ENCODE peak calls at places on chromosomes 11 and 22, in ten cellular contexts. One of them, this sample, is unnamed.

GRCh38 chr11:132496341-132496740 is 1036.0 kb downstream of the OPCML start:
- DNase-seq in fibroblast of lung: peak; percentile 68
- DNase-seq in CD4-positive, CD25-positive, alpha-beta regulatory T cell: no peak
- DNase-seq in psoas muscle: no peak
- DNase-seq in small intestine: no peak
- DNase-seq in mammary epithelial cell: peak; percentile 35
- DNase-seq in right cardiac atrium: peak; percentile 67
- DNase-seq in ascending aorta: no peak
- DNase-seq in MM.1S: no peak
- DNase-seq in AG04450: no peak
- DNase-seq in this sample: no peak

GRCh38 chr11:75151346-75152047 is 590 bp downstream of the SLCO2B1 start:
- DNase-seq in right cardiac atrium: no peak
- DNase-seq in fibroblast of lung: no peak
- DNase-seq in CD4-positive, CD25-positive, alpha-beta regulatory T cell: no peak
- DNase-seq in small intestine: peak; percentile 96
- DNase-seq in mammary epithelial cell: no peak
- DNase-seq in AG04450: no peak
- DNase-seq in MM.1S: no peak
- DNase-seq in psoas muscle: no peak
- DNase-seq in ascending aorta: no peak
- DNase-seq in this sample: no peak

GRCh38 chr11:101497292-101497691 is 86.5 kb downstream of the TRPC6 start:
- DNase-seq in psoas muscle: no peak
- DNase-seq in AG04450: no peak
- DNase-seq in fibroblast of lung: no peak
- DNase-seq in ascending aorta: no peak
- DNase-seq in mammary epithelial cell: no peak
- DNase-seq in small intestine: peak; percentile 29
- DNase-seq in CD4-positive, CD25-positive, alpha-beta regulatory T cell: no peak
- DNase-seq in right cardiac atrium: no peak
- DNase-seq in MM.1S: no peak
- DNase-seq in this sample: no peak

GRCh38 chr22:42758929-42759629 is 38.4 kb upstream of the A4GALT start:
- DNase-seq in fibroblast of lung: peak; percentile 84
- DNase-seq in CD4-positive, CD25-positive, alpha-beta regulatory T cell: no peak
- DNase-seq in small intestine: no peak
- DNase-seq in MM.1S: no peak
- DNase-seq in AG04450: no peak
- DNase-seq in mammary epithelial cell: no peak
- DNase-seq in ascending aorta: no peak
- DNase-seq in right cardiac atrium: no peak
- DNase-seq in psoas muscle: no peak
- DNase-seq in this sample: no peak

GRCh38 chr22:31969789-31970489 is 25.6 kb downstream of the YWHAH start:
- DNase-seq in CD4-positive, CD25-positive, alpha-beta regulatory T cell: peak; percentile 79
- DNase-seq in mammary epithelial cell: peak; percentile 82
- DNase-seq in fibroblast of lung: peak; percentile 62
- DNase-seq in small intestine: peak; percentile 86
- DNase-seq in ascending aorta: no peak
- DNase-seq in MM.1S: peak; percentile 89
- DNase-seq in right cardiac atrium: peak; percentile 75
- DNase-seq in psoas muscle: peak; percentile 42
- DNase-seq in AG04450: peak; percentile 20
- DNase-seq in this sample: peak; percentile 85

GRCh38 chr11:76591416-76591815 is 79.1 kb downstream of the LRRC32 start:
- DNase-seq in fibroblast of lung: no peak
- DNase-seq in CD4-positive, CD25-positive, alpha-beta regulatory T cell: no peak
- DNase-seq in small intestine: peak; percentile 55
- DNase-seq in psoas muscle: no peak
- DNase-seq in MM.1S: no peak
- DNase-seq in mammary epithelial cell: no peak
- DNase-seq in right cardiac atrium: no peak
- DNase-seq in AG04450: no peak
- DNase-seq in ascending aorta: no peak
- DNase-seq in this sample: no peak

GRCh38 chr11:20840341-20840740 is 171.0 kb downstream of the NELL1 start:
- DNase-seq in ascending aorta: no peak
- DNase-seq in MM.1S: no peak
- DNase-seq in small intestine: peak; percentile 2
- DNase-seq in psoas muscle: no peak
- DNase-seq in CD4-positive, CD25-positive, alpha-beta regulatory T cell: no peak
- DNase-seq in AG04450: no peak
- DNase-seq in mammary epithelial cell: no peak
- DNase-seq in fibroblast of lung: no peak
- DNase-seq in right cardiac atrium: no peak
- DNase-seq in this sample: no peak

GRCh38 chr11:102243399-102243884 is 73.8 kb upstream of the BIRC3 start:
- DNase-seq in psoas muscle: no peak
- DNase-seq in AG04450: no peak
- DNase-seq in fibroblast of lung: no peak
- DNase-seq in right cardiac atrium: no peak
- DNase-seq in CD4-positive, CD25-positive, alpha-beta regulatory T cell: no peak
- DNase-seq in small intestine: no peak
- DNase-seq in MM.1S: no peak
- DNase-seq in mammary epithelial cell: no peak
- DNase-seq in ascending aorta: no peak
- DNase-seq in this sample: no peak

GRCh38 chr22:42291287-42291686 is 20.8 kb upstream of the TCF20 start:
- DNase-seq in ascending aorta: no peak
- DNase-seq in MM.1S: no peak
- DNase-seq in fibroblast of lung: no peak
- DNase-seq in mammary epithelial cell: no peak
- DNase-seq in AG04450: no peak
- DNase-seq in CD4-positive, CD25-positive, alpha-beta regulatory T cell: no peak
- DNase-seq in small intestine: no peak
- DNase-seq in right cardiac atrium: no peak
- DNase-seq in psoas muscle: no peak
- DNase-seq in this sample: no peak

GRCh38 chr22:46454233-46454909 is 83.0 kb downstream of the CELSR1 start:
- DNase-seq in ascending aorta: no peak
- DNase-seq in fibroblast of lung: no peak
- DNase-seq in psoas muscle: no peak
- DNase-seq in CD4-positive, CD25-positive, alpha-beta regulatory T cell: no peak
- DNase-seq in small intestine: no peak
- DNase-seq in MM.1S: no peak
- DNase-seq in right cardiac atrium: no peak
- DNase-seq in mammary epithelial cell: no peak
- DNase-seq in AG04450: no peak
- DNase-seq in this sample: peak; percentile 73

GRCh38 chr22:37763652-37764051 is 44.1 kb upstream of the GCAT start:
- DNase-seq in right cardiac atrium: no peak
- DNase-seq in MM.1S: no peak
- DNase-seq in small intestine: no peak
- DNase-seq in ascending aorta: no peak
- DNase-seq in AG04450: no peak
- DNase-seq in CD4-positive, CD25-positive, alpha-beta regulatory T cell: no peak
- DNase-seq in psoas muscle: no peak
- DNase-seq in mammary epithelial cell: no peak
- DNase-seq in fibroblast of lung: no peak
- DNase-seq in this sample: no peak

GRCh38 chr11:18540207-18541009 is 13.7 kb upstream of the TSG101 start:
- DNase-seq in psoas muscle: no peak
- DNase-seq in AG04450: no peak
- DNase-seq in CD4-positive, CD25-positive, alpha-beta regulatory T cell: peak; percentile 69
- DNase-seq in small intestine: peak; percentile 63
- DNase-seq in ascending aorta: no peak
- DNase-seq in right cardiac atrium: no peak
- DNase-seq in mammary epithelial cell: peak; percentile 16
- DNase-seq in MM.1S: peak; percentile 45
- DNase-seq in fibroblast of lung: peak; percentile 6
- DNase-seq in this sample: no peak

GRCh38 chr11:86248609-86249008 is 4.1 kb downstream of the EED start:
- DNase-seq in fibroblast of lung: no peak
- DNase-seq in ascending aorta: no peak
- DNase-seq in small intestine: no peak
- DNase-seq in CD4-positive, CD25-positive, alpha-beta regulatory T cell: no peak
- DNase-seq in AG04450: no peak
- DNase-seq in right cardiac atrium: no peak
- DNase-seq in psoas muscle: no peak
- DNase-seq in mammary epithelial cell: no peak
- DNase-seq in MM.1S: no peak
- DNase-seq in this sample: no peak

DNA sequence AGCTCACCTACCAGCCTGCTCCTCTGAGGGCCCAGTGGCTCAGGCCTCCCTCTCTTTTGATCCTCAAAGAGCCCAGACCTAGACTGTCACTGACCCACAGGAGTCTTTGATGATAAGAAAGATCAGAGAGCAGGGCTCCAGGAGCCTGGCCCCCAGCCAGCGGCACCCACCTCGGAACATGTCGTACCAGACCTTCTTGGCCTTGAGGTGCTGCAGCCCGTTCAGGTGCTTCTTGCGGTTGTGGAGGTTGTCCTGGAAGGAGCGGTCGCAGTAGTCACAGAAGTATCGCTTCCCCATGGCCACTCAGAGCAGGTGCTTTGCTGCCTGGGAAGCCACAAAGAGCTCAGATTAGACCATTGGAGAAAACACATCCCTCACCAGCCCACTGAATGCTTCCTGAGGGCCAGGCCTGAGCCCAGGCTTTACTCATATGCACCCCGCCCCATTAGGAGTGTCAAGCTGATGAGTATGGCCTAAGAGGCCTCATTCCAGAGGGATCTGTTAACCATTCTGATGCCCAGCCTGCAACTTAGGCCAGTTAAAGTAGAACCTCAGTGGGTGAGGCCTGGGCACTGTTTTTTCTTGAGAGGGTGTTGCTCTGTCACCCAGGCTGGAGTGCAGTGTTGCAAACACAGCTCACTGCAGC is 18.4 kb downstream of the ZMAT5 start:
- DNase-seq in psoas muscle: no peak
- DNase-seq in AG04450: no peak
- DNase-seq in right cardiac atrium: no peak
- DNase-seq in CD4-positive, CD25-positive, alpha-beta regulatory T cell: no peak
- DNase-seq in fibroblast of lung: no peak
- DNase-seq in mammary epithelial cell: no peak
- DNase-seq in MM.1S: peak; percentile 67
- DNase-seq in ascending aorta: no peak
- DNase-seq in small intestine: no peak
- DNase-seq in this sample: no peak
- H3K4me3 ChIP-seq in psoas muscle: no peak overlapping the region
- H3K4me3 ChIP-seq in AG04450: no peak overlapping the region
- H3K4me3 ChIP-seq in right cardiac atrium: no peak overlapping the region
- H3K4me3 ChIP-seq in CD4-positive, CD25-positive, alpha-beta regulatory T cell: no peak overlapping the region
- H3K4me3 ChIP-seq in fibroblast of lung: no peak overlapping the region
- H3K4me3 ChIP-seq in mammary epithelial cell: no peak overlapping the region
- H3K4me3 ChIP-seq in MM.1S: no peak overlapping the region
- H3K4me3 ChIP-seq in ascending aorta: no peak overlapping the region
- H3K4me3 ChIP-seq in small intestine: no peak overlapping the region
- H3K4me3 ChIP-seq in this sample: no peak overlapping the region

GRCh38 chr22:41284465-41284864 is 1.5 kb downstream of the RANGAP1 start:
- DNase-seq in fibroblast of lung: no peak
- DNase-seq in CD4-positive, CD25-positive, alpha-beta regulatory T cell: no peak
- DNase-seq in mammary epithelial cell: peak; percentile 35
- DNase-seq in MM.1S: no peak
- DNase-seq in ascending aorta: no peak
- DNase-seq in small intestine: no peak
- DNase-seq in right cardiac atrium: no peak
- DNase-seq in psoas muscle: no peak
- DNase-seq in AG04450: no peak
- DNase-seq in this sample: no peak
- H3K4me3 ChIP-seq in fibroblast of lung: peak overlapping the region; percentile 81
- H3K4me3 ChIP-seq in CD4-positive, CD25-positive, alpha-beta regulatory T cell: peak overlapping the region; percentile 80
- H3K4me3 ChIP-seq in mammary epithelial cell: no peak overlapping the region
- H3K4me3 ChIP-seq in MM.1S: no peak overlapping the region
- H3K4me3 ChIP-seq in ascending aorta: peak overlapping the region; percentile 99
- H3K4me3 ChIP-seq in small intestine: no peak overlapping the region
- H3K4me3 ChIP-seq in right cardiac atrium: no peak overlapping the region
- H3K4me3 ChIP-seq in psoas muscle: peak overlapping the region; percentile 88
- H3K4me3 ChIP-seq in AG04450: peak overlapping the region; percentile 83
- H3K4me3 ChIP-seq in this sample: no peak overlapping the region

GRCh38 chr11:12086271-12087074 is 23.9 kb upstream of the MICAL2 start:
- DNase-seq in right cardiac atrium: peak; percentile 75
- DNase-seq in MM.1S: no peak
- DNase-seq in fibroblast of lung: peak; percentile 99
- DNase-seq in mammary epithelial cell: peak; percentile 93
- DNase-seq in CD4-positive, CD25-positive, alpha-beta regulatory T cell: peak; percentile 37
- DNase-seq in psoas muscle: peak; percentile 71
- DNase-seq in AG04450: peak; percentile 89
- DNase-seq in small intestine: no peak
- DNase-seq in ascending aorta: peak; percentile 95
- DNase-seq in this sample: peak; percentile 91

GRCh38 chr11:12087075-12087775 is 23.2 kb upstream of the MICAL2 start:
- DNase-seq in AG04450: no peak
- DNase-seq in right cardiac atrium: no peak
- DNase-seq in small intestine: peak; percentile 51
- DNase-seq in CD4-positive, CD25-positive, alpha-beta regulatory T cell: peak; percentile 86
- DNase-seq in ascending aorta: peak; percentile 82
- DNase-seq in mammary epithelial cell: peak; percentile 87
- DNase-seq in MM.1S: peak; percentile 62
- DNase-seq in psoas muscle: peak; percentile 38
- DNase-seq in fibroblast of lung: peak; percentile 81
- DNase-seq in this sample: no peak

GRCh38 chr11:12084191-12084717 is 26.1 kb upstream of the MICAL2 start:
- DNase-seq in MM.1S: no peak
- DNase-seq in small intestine: no peak
- DNase-seq in AG04450: no peak
- DNase-seq in CD4-positive, CD25-positive, alpha-beta regulatory T cell: no peak
- DNase-seq in fibroblast of lung: no peak
- DNase-seq in ascending aorta: no peak
- DNase-seq in psoas muscle: no peak
- DNase-seq in mammary epithelial cell: no peak
- DNase-seq in right cardiac atrium: no peak
- DNase-seq in this sample: no peak

GRCh38 chr11:12083380-12083779 is 27.0 kb upstream of the MICAL2 start:
- DNase-seq in fibroblast of lung: no peak
- DNase-seq in CD4-positive, CD25-positive, alpha-beta regulatory T cell: no peak
- DNase-seq in small intestine: no peak
- DNase-seq in psoas muscle: no peak
- DNase-seq in AG04450: no peak
- DNase-seq in ascending aorta: peak; percentile 53
- DNase-seq in mammary epithelial cell: no peak
- DNase-seq in MM.1S: no peak
- DNase-seq in right cardiac atrium: no peak
- DNase-seq in this sample: no peak

GRCh38 chr11:12085371-12086251 is 24.8 kb upstream of the MICAL2 start:
- DNase-seq in CD4-positive, CD25-positive, alpha-beta regulatory T cell: no peak
- DNase-seq in right cardiac atrium: no peak
- DNase-seq in psoas muscle: no peak
- DNase-seq in ascending aorta: peak; percentile 66
- DNase-seq in fibroblast of lung: peak; percentile 64
- DNase-seq in small intestine: no peak
- DNase-seq in MM.1S: no peak
- DNase-seq in mammary epithelial cell: no peak
- DNase-seq in AG04450: no peak
- DNase-seq in this sample: no peak
- H3K4me3 ChIP-seq in CD4-positive, CD25-positive, alpha-beta regulatory T cell: no peak overlapping the region
- H3K4me3 ChIP-seq in right cardiac atrium: no peak overlapping the region
- H3K4me3 ChIP-seq in psoas muscle: no peak overlapping the region
- H3K4me3 ChIP-seq in ascending aorta: peak overlapping the region; percentile 69
- H3K4me3 ChIP-seq in fibroblast of lung: no peak overlapping the region
- H3K4me3 ChIP-seq in small intestine: no peak overlapping the region
- H3K4me3 ChIP-seq in MM.1S: no peak overlapping the region
- H3K4me3 ChIP-seq in mammary epithelial cell: no peak overlapping the region
- H3K4me3 ChIP-seq in AG04450: no peak overlapping the region
- H3K4me3 ChIP-seq in this sample: no peak overlapping the region

DNA sequence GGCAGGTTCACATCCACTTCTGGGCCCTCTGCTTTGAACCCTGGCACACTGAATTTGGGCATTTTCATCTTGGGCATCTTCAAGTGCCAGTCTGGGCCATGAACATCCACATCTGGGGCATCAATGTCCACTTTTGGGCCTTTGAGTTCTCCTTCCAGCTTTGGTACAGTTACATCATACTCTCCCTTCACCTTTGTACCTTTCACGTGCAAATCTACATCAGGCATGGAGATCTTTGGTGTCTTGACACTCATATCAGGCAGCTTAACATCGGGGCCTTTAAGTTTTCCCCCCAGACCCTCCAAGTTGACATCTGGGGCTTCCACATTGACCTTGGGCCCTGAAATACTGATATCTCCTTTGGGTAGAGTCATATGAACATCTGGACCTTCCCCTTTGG is 14.5 kb downstream of the AHNAK start:
- DNase-seq in MM.1S: no peak
- DNase-seq in AG04450: no peak
- DNase-seq in fibroblast of lung: no peak
- DNase-seq in CD4-positive, CD25-positive, alpha-beta regulatory T cell: no peak
- DNase-seq in mammary epithelial cell: no peak
- DNase-seq in ascending aorta: no peak
- DNase-seq in psoas muscle: no peak
- DNase-seq in right cardiac atrium: no peak
- DNase-seq in small intestine: no peak
- DNase-seq in this sample: no peak
- H3K4me3 ChIP-seq in MM.1S: no peak overlapping the region
- H3K4me3 ChIP-seq in AG04450: no peak overlapping the region
- H3K4me3 ChIP-seq in fibroblast of lung: no peak overlapping the region
- H3K4me3 ChIP-seq in CD4-positive, CD25-positive, alpha-beta regulatory T cell: no peak overlapping the region
- H3K4me3 ChIP-seq in mammary epithelial cell: no peak overlapping the region
- H3K4me3 ChIP-seq in ascending aorta: no peak overlapping the region
- H3K4me3 ChIP-seq in psoas muscle: no peak overlapping the region
- H3K4me3 ChIP-seq in right cardiac atrium: no peak overlapping the region
- H3K4me3 ChIP-seq in small intestine: no peak overlapping the region
- H3K4me3 ChIP-seq in this sample: no peak overlapping the region